ENCODE peak calls at places on chromosomes 6 and 20, in four cellular contexts. Y, P, U and T are unnamed samples.
A peak's percentile ranks its signal among the peaks of the same experiment; 100 is the strongest.

GRCh38 chr6:150343434-150343833 is 25.4 kb upstream of the IYD start:
- DNase-seq in U (no peak), Y (no peak), P (no peak), T (no peak)

GRCh38 chr20:42118409-42119125 is 500.4 kb upstream of the CHD6 start:
- DNase-seq in Y (no peak), P (no peak), U (no peak), T (no peak)

GRCh38 chr20:3051385-3052019 is 5.7 kb downstream of the MRPS26 start:
- DNase-seq in P (no peak), Y (no peak), U (no peak), T (no peak)

GRCh38 chr6:33977606-33978438 is 168.1 kb downstream of the GRM4 start:
- DNase-seq in U (no peak), Y (no peak), P (no peak), T (no peak)

GRCh38 chr6:2353412-2354137 is 108.2 kb upstream of the GMDS start:
- DNase-seq in U (peak; percentile 73), Y (peak; percentile 20), P (peak; percentile 8), T (peak; percentile 33)

GRCh38 chr6:99822741-99823512 is 171.1 kb downstream of the MCHR2 start:
- DNase-seq in P (no peak), U (peak; percentile 59), Y (no peak), T (peak; percentile 23)

GRCh38 chr6:154341876-154342275 is 14.7 kb downstream of the IPCEF1 start:
- DNase-seq in P (no peak), Y (no peak), U (no peak), T (no peak)

GRCh38 chr20:4905612-4906011 is 95.7 kb downstream of the SLC23A2 start:
- DNase-seq in P (no peak), U (no peak), Y (no peak), T (no peak)

GRCh38 chr20:49562341-49563014 is 5.5 kb downstream of the PTGIS start:
- DNase-seq in U (peak; percentile 41), P (no peak), Y (no peak), T (no peak)

GRCh38 chr6:56845027-56845426 is 109.9 kb upstream of the BEND6 start:
- DNase-seq in U (no peak), Y (no peak), P (no peak), T (no peak)

GRCh38 chr6:11659757-11660156 is 118.8 kb downstream of the ADTRP start:
- DNase-seq in U (no peak), P (no peak), Y (no peak), T (no peak)

GRCh38 chr20:57562541-57563465 is 1.9 kb downstream of the PCK1 start:
- DNase-seq in Y (no peak), U (no peak), P (no peak), T (no peak)

GRCh38 chr6:45424628-45424955 is 46.9 kb upstream of the SUPT3H start:
- DNase-seq in U (no peak), P (no peak), Y (no peak), T (no peak)

GRCh38 chr6:148367418-148368024 is 24.9 kb downstream of the SASH1 start:
- DNase-seq in Y (peak; percentile 56), U (no peak), P (no peak), T (no peak)

GRCh38 chr6:83431545-83432165 is 804 bp upstream of the ME1 start:
- DNase-seq in P (no peak), Y (no peak), U (peak; percentile 50), T (no peak)

GRCh38 chr6:170075659-170076223 is 215.1 kb downstream of the DLL1 start:
- DNase-seq in P (no peak), Y (no peak), U (no peak), T (no peak)
- TF ChIP-seq POLR2AphosphoS5 in P (no peak), Y (no peak), U (no peak), T (no peak)

GRCh38 chr6:128573036-128573435 is 52.6 kb upstream of the PTPRK start:
- DNase-seq in Y (no peak), P (no peak), U (no peak), T (no peak)
- TF ChIP-seq SPI1 in Y (no peak), P (no peak), U (no peak), T (no peak)

GRCh38 chr6:3882865-3883264 is 33.7 kb downstream of the FAM50B start:
- DNase-seq in U (no peak), P (no peak), Y (no peak), T (no peak)

GRCh38 chr6:3881722-3882421 is 32.7 kb downstream of the FAM50B start:
- DNase-seq in P (no peak), U (no peak), Y (no peak), T (no peak)

GRCh38 chr6:3885262-3886036 is 36.3 kb downstream of the FAM50B start:
- DNase-seq in U (peak; percentile 36), P (no peak), Y (no peak), T (no peak)

GRCh38 chr6:3887150-3887700 is 38.1 kb downstream of the FAM50B start:
- DNase-seq in Y (no peak), U (no peak), P (peak; percentile 1), T (no peak)

GRCh38 chr6:3884007-3884745 is 35.0 kb downstream of the FAM50B start:
- DNase-seq in Y (no peak), U (no peak), P (no peak), T (no peak)
- TF ChIP-seq POLR2AphosphoS5 in Y (no peak), U (no peak), P (no peak), T (no peak)

DNA sequence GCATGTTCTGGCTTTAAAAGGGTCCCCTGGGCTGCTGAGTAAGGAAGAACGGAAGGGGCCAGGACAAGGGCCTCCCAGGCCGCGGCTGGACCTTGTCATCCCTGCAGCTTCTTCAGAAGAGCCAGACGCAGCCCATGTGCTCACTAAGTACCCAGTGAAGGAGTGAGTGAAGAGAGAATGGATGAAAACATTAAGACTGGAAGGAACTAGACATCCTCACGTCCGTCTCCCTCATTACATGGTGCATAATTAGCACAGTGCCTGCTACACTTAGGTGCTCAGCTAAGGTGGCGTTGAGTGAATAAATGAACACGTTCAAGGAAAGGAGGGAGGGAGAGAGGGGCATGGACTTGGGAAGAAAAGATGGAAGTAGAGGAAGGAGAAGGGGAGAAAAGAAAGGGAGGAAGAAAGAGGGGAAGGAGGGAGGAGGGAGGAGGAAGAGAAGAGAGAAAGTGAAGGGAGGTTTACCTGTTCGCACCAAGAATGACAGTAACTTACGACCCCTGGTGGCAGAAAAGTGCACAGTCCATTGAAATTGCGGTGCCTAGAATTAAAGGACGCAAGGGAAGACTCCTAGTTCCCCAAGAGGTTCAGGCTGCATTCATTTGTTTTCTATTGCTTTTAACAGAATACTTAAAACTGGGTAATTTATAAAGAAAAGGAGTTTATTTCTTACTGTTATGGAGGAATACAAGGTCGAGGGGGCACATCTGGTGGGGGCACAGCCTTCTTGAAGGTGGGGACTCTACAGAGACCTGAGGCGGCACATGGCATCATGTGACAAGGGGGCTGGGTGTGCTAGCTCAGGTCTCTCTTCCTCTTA is 8.0 kb downstream of the TP53RK start:
- DNase-seq in P (peak; percentile 27), U (peak; percentile 81), Y (peak; percentile 66), T (peak; percentile 34)
- TF ChIP-seq SPI1 in P (no peak), U (no peak), Y (no peak), T (no peak)

GRCh38 chr6:113018351-113019151 is 671.4 kb downstream of the RFPL4B start:
- DNase-seq in Y (no peak), U (peak; percentile 11), P (no peak), T (no peak)
- TF ChIP-seq POLR2AphosphoS5 in Y (no peak), U (no peak), P (no peak), T (no peak)

DNA sequence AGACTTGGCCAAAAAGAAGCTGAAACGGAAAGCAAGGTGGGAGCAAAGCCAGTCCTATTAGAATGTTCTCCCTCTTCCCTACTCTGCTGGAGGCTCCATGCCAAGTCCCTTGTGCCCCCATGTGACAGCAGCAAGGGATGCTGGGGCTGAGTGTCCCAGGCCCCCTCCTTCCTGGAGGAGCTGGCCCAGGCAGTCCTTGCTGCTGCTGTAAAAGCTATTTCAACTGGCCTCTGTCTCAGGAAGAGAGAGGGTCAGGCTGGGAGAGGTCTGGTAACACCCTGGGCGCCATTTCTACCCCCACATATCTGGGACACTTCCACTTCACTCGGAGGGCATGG is 25.0 kb downstream of the TTBK1 start:
- DNase-seq in P (no peak), U (no peak), Y (no peak), T (no peak)
- TF ChIP-seq SPI1 in P (no peak), U (no peak), Y (no peak), T (no peak)